ENCODE peak calls at places on chromosomes 1 and 21, in four cellular contexts. O, Z, U and V are unnamed samples.

GRCh38 chr1:43776043-43776761 is 68.9 kb downstream of the ST3GAL3 start:
- DNase-seq in O (no peak), Z (peak; percentile 73), U (no peak), V (no peak)

GRCh38 chr1:181483561-181484291 is 409 bp downstream of the CACNA1E start:
- DNase-seq in O (peak; percentile 51), Z (no peak), U (no peak), V (no peak)

GRCh38 chr1:42319871-42320484 is 15.1 kb downstream of the FOXJ3 start:
- DNase-seq in O (no peak), Z (no peak), U (no peak), V (peak; percentile 74)

GRCh38 chr1:204623365-204623893 is 62.1 kb downstream of the LRRN2 start:
- DNase-seq in O (no peak), Z (no peak), U (no peak), V (no peak)

GRCh38 chr21:36125513-36126121 is 9.3 kb upstream of the CBR3 start:
- DNase-seq in O (no peak), Z (peak; percentile 59), U (peak; percentile 69), V (peak; percentile 75)

GRCh38 chr1:186429017-186429416 is 31.9 kb downstream of the PDC start:
- DNase-seq in O (no peak), Z (no peak), U (no peak), V (no peak)

GRCh38 chr1:94541175-94542087 is at the start of gene F3:
- DNase-seq in O (peak; percentile 96), Z (peak; percentile 92), U (peak; percentile 47), V (peak; percentile 62)

GRCh38 chr1:27601321-27601770 is 2.6 kb downstream of the AHDC1 start:
- DNase-seq in O (no peak), Z (no peak), U (no peak), V (no peak)

GRCh38 chr1:67336783-67337182 is 29.1 kb downstream of the IL12RB2 start:
- DNase-seq in O (no peak), Z (no peak), U (no peak), V (peak; percentile 90)

GRCh38 chr1:227918083-227918700 is 29.5 kb downstream of the WNT9A start:
- DNase-seq in O (no peak), Z (no peak), U (no peak), V (no peak)

GRCh38 chr1:227915564-227916553 is 31.9 kb downstream of the WNT9A start:
- DNase-seq in O (peak; percentile 56), Z (no peak), U (no peak), V (no peak)

GRCh38 chr1:227917081-227917950 is 30.4 kb downstream of the WNT9A start:
- DNase-seq in O (peak; percentile 61), Z (no peak), U (no peak), V (no peak)

GRCh38 chr1:227914801-227915563 is 32.8 kb downstream of the WNT9A start:
- DNase-seq in O (peak; percentile 51), Z (no peak), U (no peak), V (no peak)

GRCh38 chr1:227916655-227917054 is 31.1 kb downstream of the WNT9A start:
- DNase-seq in O (no peak), Z (no peak), U (no peak), V (no peak)
- H3K4me3 ChIP-seq in O (no peak overlapping the region), Z (no peak overlapping the region), U (no peak overlapping the region), V (no peak overlapping the region)

DNA sequence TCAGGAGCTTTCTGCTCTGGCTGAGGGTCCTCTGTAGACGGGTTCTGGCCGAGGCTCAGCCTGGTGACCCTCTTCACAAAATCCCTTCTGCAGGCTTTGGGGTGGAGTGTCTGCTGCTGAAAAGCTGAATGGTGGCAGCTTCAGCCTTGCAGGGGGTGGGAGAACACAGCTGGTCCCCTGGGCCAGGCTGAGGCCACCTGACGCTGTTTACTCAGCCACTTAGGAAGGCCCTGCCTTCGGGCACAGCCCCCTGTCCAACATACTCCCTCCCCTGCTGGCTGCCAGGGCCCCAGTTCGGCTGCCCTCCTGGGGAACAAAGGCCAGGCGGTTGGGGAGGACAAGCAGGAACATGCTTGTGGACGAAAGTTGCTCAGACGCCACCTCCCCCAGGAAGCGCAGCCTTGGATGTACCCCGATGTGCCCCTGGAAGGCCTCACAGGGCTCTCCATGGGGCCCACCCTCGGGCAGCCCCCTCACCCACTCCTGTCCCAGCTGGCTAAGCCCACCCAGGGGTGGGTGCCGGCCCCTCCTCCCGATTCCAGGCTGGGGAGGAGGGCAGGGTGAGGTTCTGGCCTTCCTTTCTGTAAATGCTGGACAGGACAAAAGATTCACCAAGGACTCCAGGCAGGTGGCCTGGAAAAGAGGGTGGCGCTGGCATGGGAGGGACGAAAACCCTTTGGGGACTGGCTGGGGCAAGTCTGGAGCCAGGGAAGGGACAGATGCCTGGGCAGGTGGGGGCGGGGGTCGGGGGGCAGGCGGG is at the start of gene ANKRD65:
- DNase-seq in O (peak; percentile 85), Z (no peak), U (no peak), V (no peak)
- H3K4me3 ChIP-seq in O (peak within 1 kb of the TSS; percentile 7), Z (no peak within 1 kb of the TSS), U (no peak within 1 kb of the TSS), V (no peak within 1 kb of the TSS)

GRCh38 chr1:220884981-220885918 is 6.0 kb downstream of the HLX start:
- DNase-seq in O (no peak), Z (no peak), U (no peak), V (no peak)
- H3K4me3 ChIP-seq in O (no peak overlapping the region), Z (no peak overlapping the region), U (no peak overlapping the region), V (no peak overlapping the region)

DNA sequence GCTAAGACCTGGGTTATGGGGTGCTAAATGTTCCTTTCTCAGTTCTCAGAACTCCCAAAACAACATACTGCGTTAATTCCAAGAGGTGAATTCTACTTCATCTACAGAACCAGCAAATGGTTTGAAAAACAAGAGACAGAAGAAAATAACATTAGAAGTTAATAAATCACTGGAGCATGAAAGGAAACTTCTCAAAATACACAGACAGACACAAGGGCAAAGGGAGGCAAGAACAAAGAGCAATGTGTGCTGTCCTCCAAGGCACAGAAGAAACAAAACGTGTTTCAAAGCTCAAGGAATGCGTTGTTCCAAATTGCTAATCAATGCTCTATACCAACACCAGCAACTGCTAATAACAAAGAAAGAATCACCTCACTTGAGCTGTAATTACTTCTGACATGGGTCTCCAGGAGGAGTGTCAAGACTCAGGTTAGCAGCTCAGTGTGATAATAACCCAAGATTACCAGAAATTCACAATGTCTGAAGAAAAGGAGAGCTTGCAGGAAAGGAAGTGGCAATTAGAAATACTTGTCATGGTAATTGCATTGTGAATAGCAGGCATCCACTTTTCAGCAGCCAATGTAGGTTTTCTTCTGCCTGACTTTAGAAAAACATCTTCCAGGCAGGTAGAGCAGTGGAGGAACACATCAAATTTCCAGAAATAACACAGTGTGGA is 175.4 kb downstream of the SEC16B start:
- DNase-seq in O (no peak), Z (no peak), U (no peak), V (no peak)
- H3K4me3 ChIP-seq in O (no peak overlapping the region), Z (no peak overlapping the region), U (no peak overlapping the region), V (no peak overlapping the region)